ENCODE peak calls at places on chromosomes 5 and 9, in four cellular contexts. H, Q, V and T are unnamed samples.

GRCh38 chr9:11618241-11618805 is 1005.5 kb upstream of the PTPRD start:
- DNase-seq in Q (no peak), H (no peak), V (no peak), T (no peak)

GRCh38 chr5:91474201-91474600 is 91.1 kb upstream of the ARRDC3 start:
- DNase-seq in Q (no peak), H (no peak), V (no peak), T (no peak)

GRCh38 chr5:51378415-51378777 is 4.9 kb upstream of the ISL1 start:
- DNase-seq in Q (no peak), H (no peak), V (no peak), T (no peak)

GRCh38 chr5:113205807-113206206 is 229.0 kb downstream of the TSSK1B start:
- DNase-seq in Q (no peak), V (no peak), H (no peak), T (no peak)

GRCh38 chr9:71733176-71733575 is 35.1 kb downstream of the CEMIP2 start:
- DNase-seq in V (no peak), Q (no peak), H (no peak), T (no peak)

GRCh38 chr9:114382951-114383865 is 4.6 kb downstream of the AKNA start:
- DNase-seq in H (no peak), V (no peak), Q (no peak), T (no peak)

GRCh38 chr9:14288433-14288832 is 25.5 kb downstream of the NFIB start:
- DNase-seq in V (no peak), Q (no peak), H (no peak), T (no peak)

GRCh38 chr5:14184082-14184481 is 40.9 kb downstream of the TRIO start:
- DNase-seq in Q (no peak), H (no peak), V (no peak), T (no peak)

GRCh38 chr5:81422671-81423070 is 28.7 kb upstream of the ACOT12 start:
- DNase-seq in Q (no peak), H (peak), V (no peak), T (peak)

GRCh38 chr5:38605610-38606009 is 49.2 kb upstream of the LIFR start:
- DNase-seq in Q (no peak), V (no peak), H (no peak), T (no peak)

GRCh38 chr5:67530609-67531255 is 334.1 kb upstream of the CD180 start:
- DNase-seq in Q (no peak), V (no peak), H (no peak), T (no peak)

GRCh38 chr5:1444361-1445189 is 665 bp downstream of the SLC6A3 start:
- DNase-seq in Q (no peak), H (no peak), V (no peak), T (no peak)

GRCh38 chr5:120528609-120529008 is 64.5 kb downstream of the PRR16 start:
- DNase-seq in H (no peak), Q (no peak), V (no peak), T (no peak)

GRCh38 chr5:4879693-4880303 is 260.3 kb upstream of the ADAMTS16 start:
- DNase-seq in Q (peak), V (peak), H (peak), T (peak)

GRCh38 chr9:83081846-83082245 is 18.9 kb upstream of the RASEF start:
- DNase-seq in Q (no peak), H (no peak), V (no peak), T (no peak)

GRCh38 chr9:5578018-5578697 is 50.7 kb upstream of the RIC1 start:
- DNase-seq in Q (no peak), H (no peak), V (no peak), T (no peak)

GRCh38 chr5:78855026-78855425 is 130.1 kb downstream of the ARSB start:
- DNase-seq in H (no peak), V (no peak), Q (no peak), T (no peak)

GRCh38 chr5:160213537-160213936 is 15.8 kb upstream of the FABP6 start:
- DNase-seq in H (no peak), Q (no peak), V (no peak), T (no peak)

GRCh38 chr9:78035369-78035993 is 3.9 kb upstream of the GNAQ start:
- DNase-seq in Q (no peak), H (peak), V (peak), T (peak)

GRCh38 chr9:37994639-37995347 is 74.2 kb downstream of the SHB start:
- DNase-seq in V (peak), Q (peak), H (no peak), T (no peak)

GRCh38 chr5:98770158-98770910 is 3.1 kb upstream of the RGMB start:
- DNase-seq in Q (peak), V (peak), H (no peak), T (no peak)

DNA sequence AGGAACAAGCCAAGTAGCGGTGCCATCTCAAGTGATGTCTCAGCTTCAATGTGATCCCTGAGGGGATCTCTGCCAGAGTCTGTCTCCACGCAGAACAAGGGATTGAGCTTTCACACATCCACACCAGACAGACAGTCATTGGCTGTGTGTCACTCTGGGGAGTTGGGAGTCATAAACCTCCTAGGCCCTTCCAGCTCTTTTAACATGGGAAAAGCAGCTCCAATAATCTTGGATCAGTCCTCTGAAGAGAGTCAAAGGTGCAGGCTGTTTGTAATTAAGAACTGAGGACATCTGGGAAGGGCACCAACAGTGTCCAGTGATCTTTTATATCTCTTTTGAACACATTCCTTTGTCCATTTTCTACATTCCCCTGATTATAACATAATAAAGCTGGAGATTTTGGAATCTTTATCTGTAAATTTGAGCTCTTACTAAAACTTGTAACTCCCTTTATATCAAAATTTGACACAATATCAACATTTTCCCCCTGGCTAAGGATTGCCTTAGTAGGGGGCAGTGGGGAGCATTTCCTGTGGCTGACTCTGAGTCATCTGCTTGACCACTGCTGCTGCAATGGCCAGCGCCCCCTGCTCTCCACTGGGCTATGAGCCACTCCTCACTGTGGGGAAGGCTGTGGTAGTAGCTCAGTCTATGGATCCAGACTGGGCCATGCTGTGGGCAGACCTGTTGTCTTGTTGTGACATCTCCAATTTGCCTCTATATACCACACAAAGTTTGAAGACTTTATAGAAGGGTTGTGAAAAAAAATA is 284.4 kb downstream of the OSTF1 start:
- DNase-seq in Q (no peak), V (no peak), H (no peak), T (no peak)
- TF ChIP-seq CTCF in Q (no peak), V (no peak), H (no peak), T (no peak)

GRCh38 chr5:77620404-77620803 is 18.1 kb downstream of the OTP start:
- DNase-seq in Q (no peak), H (peak), V (no peak), T (no peak)
- TF ChIP-seq CTCF in Q (no peak), H (peak), V (no peak), T (no peak)

GRCh38 chr9:99211746-99212145 is 10.0 kb downstream of the ALG2 start:
- DNase-seq in V (no peak), Q (no peak), H (no peak), T (no peak)
- TF ChIP-seq CTCF in V (no peak), Q (no peak), H (no peak), T (no peak)

DNA sequence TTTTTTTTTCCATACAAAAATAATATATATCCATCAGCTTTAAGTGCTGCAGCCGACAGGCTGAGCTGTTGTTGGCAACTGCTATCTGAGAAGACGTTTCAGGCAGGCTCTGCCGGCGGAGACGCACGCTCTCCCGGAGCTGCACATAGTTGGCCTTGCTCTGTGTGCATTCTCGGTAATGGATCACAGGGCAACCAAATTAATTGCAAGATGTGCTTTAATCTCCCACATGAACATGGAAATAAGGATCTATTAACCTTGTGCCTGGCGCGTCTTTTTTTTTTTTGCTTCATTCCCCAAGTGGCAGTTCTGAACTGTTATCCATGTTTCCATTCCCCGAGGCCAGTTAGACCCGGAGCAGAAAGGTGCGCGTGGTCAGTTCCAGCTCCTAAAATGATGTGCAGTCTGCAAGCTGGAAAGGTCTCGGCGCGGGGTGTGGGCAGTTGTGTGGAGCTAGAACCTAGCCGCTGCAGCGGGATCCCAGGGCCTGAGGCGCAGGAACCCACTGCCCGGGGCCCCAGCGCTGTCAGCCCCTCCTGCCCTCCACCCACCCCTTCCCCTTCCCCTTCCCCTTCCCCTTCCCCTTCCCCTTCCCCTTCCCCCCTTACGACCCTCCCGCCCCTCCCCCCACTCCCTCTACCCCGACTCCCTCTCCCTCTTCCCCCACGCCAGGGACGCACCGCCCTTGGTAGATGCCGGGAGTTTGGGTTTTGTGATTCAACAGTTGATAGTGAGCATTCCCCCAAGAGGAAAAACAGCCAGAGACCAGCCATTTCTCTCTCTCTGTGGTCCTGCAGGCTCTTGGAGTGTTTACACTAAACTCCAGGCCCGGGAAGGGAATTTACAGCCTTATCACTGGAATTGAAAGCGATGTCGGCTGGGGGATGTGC is 137.8 kb downstream of the CEP120 start:
- DNase-seq in V (no peak), H (no peak), Q (no peak), T (no peak)
- TF ChIP-seq CTCF in V (no peak), H (no peak), Q (no peak), T (no peak)